ENCODE peak calls at places on chromosomes 1 and 21, in seven cellular contexts. H is NCI-H446; Q is stimulated activated CD4-positive, alpha-beta T cell treated with anti-CD3 and anti-CD28 coated beads, Interleukin-4, amount 100 ng/mL, for 24 hours; V is BE2C; D is iris pigment epithelial cell; Z is endothelial cell; B is KG1. T is an unnamed sample.

GRCh38 chr21:34807146-34807880 is 138.5 kb downstream of the CLIC6 start:
- DNase-seq in V (no peak), B (no peak), H (no peak), Z (no peak), D (peak; percentile 99), Q (peak; percentile 77), T (no peak)

GRCh38 chr1:30697977-30698376 is 25.4 kb downstream of the MATN1 start:
- DNase-seq in B (no peak), V (peak; percentile 43), D (peak; percentile 37), Z (no peak), H (no peak), Q (no peak), T (no peak)

GRCh38 chr1:41768538-41768937 is 150.2 kb downstream of the HIVEP3 start:
- DNase-seq in V (no peak), H (no peak), Q (no peak), D (no peak), B (peak; percentile 48), Z (no peak), T (no peak)

GRCh38 chr1:10642403-10643080 is 153.9 kb downstream of the CASZ1 start:
- DNase-seq in D (no peak), Q (no peak), B (no peak), V (no peak), H (no peak), Z (no peak), T (no peak)

GRCh38 chr1:22245716-22246115 is 102.8 kb upstream of the WNT4 start:
- DNase-seq in D (no peak), H (no peak), V (no peak), Z (no peak), B (no peak), Q (no peak), T (no peak)

GRCh38 chr1:162327144-162327790 is 49.4 kb downstream of the SPATA46 start:
- DNase-seq in V (no peak), H (no peak), D (peak; percentile 24), Q (no peak), B (no peak), Z (no peak), T (no peak)

GRCh38 chr1:200917291-200917817 is 22.7 kb downstream of the INAVA start:
- DNase-seq in V (peak; percentile 43), Q (no peak), B (no peak), Z (no peak), H (no peak), D (no peak), T (no peak)

GRCh38 chr1:183281039-183281438 is 95.0 kb downstream of the LAMC2 start:
- DNase-seq in V (no peak), Z (no peak), D (peak; percentile 44), Q (no peak), H (peak; percentile 58), B (no peak), T (no peak)

GRCh38 chr1:36369061-36369470 is 16.7 kb downstream of the STK40 start:
- DNase-seq in B (peak; percentile 69), Q (peak; percentile 86), D (peak; percentile 51), Z (peak; percentile 87), V (peak; percentile 73), H (peak; percentile 79), T (peak; percentile 84)

GRCh38 chr1:234186037-234186688 is 187.1 kb upstream of the COA6 start:
- DNase-seq in H (no peak), Z (no peak), V (no peak), D (peak; percentile 60), B (no peak), Q (no peak), T (no peak)

GRCh38 chr1:211632808-211633522 is 42.5 kb downstream of the NEK2 start:
- DNase-seq in V (no peak), Q (no peak), Z (no peak), H (peak; percentile 93), D (peak; percentile 74), B (no peak), T (peak; percentile 39)

GRCh38 chr21:38963006-38963405 is 157.3 kb downstream of the ETS2 start:
- DNase-seq in H (no peak), Z (no peak), V (no peak), Q (no peak), B (no peak), D (no peak), T (no peak)

GRCh38 chr21:37675202-37675801 is 241.0 kb downstream of the KCNJ6 start:
- DNase-seq in Z (peak; percentile 77), H (no peak), Q (peak; percentile 56), V (peak; percentile 75), B (peak; percentile 9), D (peak; percentile 40), T (peak; percentile 69)

GRCh38 chr1:19651141-19651737 is 7.1 kb downstream of the NBL1 start:
- DNase-seq in B (no peak), V (peak; percentile 69), Q (peak; percentile 50), Z (peak; percentile 63), D (peak; percentile 59), H (peak; percentile 64), T (peak; percentile 46)

GRCh38 chr1:172704446-172705176 is 45.7 kb downstream of the FASLG start:
- DNase-seq in Q (no peak), V (no peak), Z (no peak), B (no peak), H (no peak), D (no peak), T (no peak)

GRCh38 chr1:21318714-21319159 is 28.5 kb upstream of the ECE1 start:
- DNase-seq in Z (no peak), H (no peak), D (peak; percentile 91), V (peak; percentile 92), Q (no peak), B (no peak), T (no peak)

GRCh38 chr1:2290595-2291510 is 62.7 kb downstream of the SKI start:
- DNase-seq in B (peak; percentile 94), D (peak; percentile 98), H (no peak), Z (no peak), V (no peak), Q (peak; percentile 82), T (no peak)

GRCh38 chr1:176058686-176059085 is 148.4 kb downstream of the COP1 start:
- DNase-seq in B (no peak), Q (no peak), V (no peak), D (peak; percentile 29), H (no peak), Z (no peak), T (no peak)

GRCh38 chr1:63969461-63969893 is 195.7 kb downstream of the ROR1 start:
- DNase-seq in Z (no peak), D (peak; percentile 41), H (no peak), Q (no peak), V (no peak), B (no peak), T (no peak)

GRCh38 chr1:12386130-12386529 is 156.3 kb downstream of the VPS13D start:
- DNase-seq in Q (peak; percentile 23), H (no peak), V (no peak), B (no peak), D (no peak), Z (no peak), T (no peak)

GRCh38 chr1:115888976-115889375 is 48.0 kb upstream of the NHLH2 start:
- DNase-seq in D (no peak), V (no peak), Q (no peak), B (no peak), H (no peak), Z (no peak), T (no peak)

GRCh38 chr1:1063945-1064831 is 9.9 kb downstream of the RNF223 start:
- DNase-seq in Z (peak; percentile 80), Q (peak; percentile 88), H (peak; percentile 47), B (no peak), D (peak; percentile 85), V (peak; percentile 81), T (peak; percentile 34)

T was measured in cerebellum.